ENCODE peak calls at places on chromosomes 16 and 17, in four cellular contexts. F, J, Z and X are unnamed samples.

GRCh38 chr17:77472837-77473214 is 332.1 kb downstream of the SEC14L1 start:
- DNase-seq in Z (no peak), J (no peak), F (no peak), X (no peak)

GRCh38 chr16:57720142-57720575 is 15.4 kb upstream of the KATNB1 start:
- DNase-seq in Z (peak), J (peak), F (no peak), X (peak)

GRCh38 chr16:1106659-1107058 is 10.6 kb upstream of the C1QTNF8 start:
- DNase-seq in J (no peak), F (no peak), Z (no peak), X (no peak)

GRCh38 chr17:44782349-44782850 is 23.6 kb downstream of the ADAM11 start:
- DNase-seq in F (no peak), J (no peak), Z (no peak), X (no peak)

GRCh38 chr16:4306439-4307214 is 9.2 kb upstream of the GLIS2 start:
- DNase-seq in Z (no peak), J (no peak), F (peak), X (no peak)

GRCh38 chr17:17239832-17240231 is 2.9 kb upstream of the FLCN start:
- DNase-seq in F (no peak), J (no peak), Z (no peak), X (no peak)

GRCh38 chr17:72165202-72165972 is 44.6 kb downstream of the SOX9 start:
- DNase-seq in F (no peak), Z (no peak), J (no peak), X (no peak)

GRCh38 chr17:74467221-74467951 is 952 bp downstream of the CD300A start:
- DNase-seq in J (no peak), F (no peak), Z (no peak), X (no peak)

GRCh38 chr16:78230832-78231231 is 131.4 kb downstream of the WWOX start:
- DNase-seq in J (peak), F (no peak), Z (no peak), X (no peak)

GRCh38 chr16:52265446-52265861 is 281.5 kb downstream of the TOX3 start:
- DNase-seq in J (no peak), F (peak), Z (no peak), X (no peak)

GRCh38 chr17:79294459-79295071 is 219.9 kb downstream of the ENGASE start:
- DNase-seq in F (no peak), J (peak), Z (peak), X (no peak)

GRCh38 chr17:179721-180379 is 1.6 kb downstream of the DOC2B start:
- DNase-seq in F (no peak), Z (no peak), J (no peak), X (no peak)

GRCh38 chr17:35294756-35295155 is 51.9 kb downstream of the SLFN5 start:
- DNase-seq in F (no peak), Z (no peak), J (peak), X (no peak)

GRCh38 chr17:79747508-79748295 is 17.0 kb downstream of the ENPP7 start:
- DNase-seq in J (no peak), F (peak), Z (no peak), X (no peak)

GRCh38 chr16:53876811-53877210 is 172.9 kb downstream of the FTO start:
- DNase-seq in J (no peak), F (no peak), Z (no peak), X (no peak)

GRCh38 chr16:29649560-29650494 is 13.2 kb upstream of the SPN start:
- DNase-seq in J (no peak), Z (no peak), F (no peak), X (no peak)

GRCh38 chr17:8176197-8176940 is at the start of gene TMEM107:
- DNase-seq in Z (no peak), J (peak), F (peak), X (no peak)

GRCh38 chr17:16662936-16663335 is 9.3 kb upstream of the ZNF624 start:
- DNase-seq in F (no peak), J (no peak), Z (no peak), X (no peak)

GRCh38 chr16:8396463-8396862 is 193.8 kb downstream of the TMEM114 start:
- DNase-seq in J (no peak), Z (no peak), F (no peak), X (no peak)

GRCh38 chr16:49822649-49823370 is 33.1 kb downstream of the ZNF423 start:
- DNase-seq in F (no peak), Z (no peak), J (no peak), X (no peak)

GRCh38 chr16:19783847-19784736 is 66.0 kb downstream of the IQCK start:
- DNase-seq in J (no peak), F (no peak), Z (no peak), X (no peak)

GRCh38 chr17:301681-302299 is 50.8 kb downstream of the RPH3AL start:
- DNase-seq in J (no peak), Z (no peak), F (no peak), X (peak)

GRCh38 chr17:20291853-20292252 is 175.5 kb downstream of the LGALS9B start:
- DNase-seq in J (no peak), Z (no peak), F (no peak), X (no peak)

GRCh38 chr16:3578610-3579551 is 1.7 kb upstream of the NLRC3 start:
- DNase-seq in Z (no peak), J (no peak), F (no peak), X (no peak)

GRCh38 chr16:75296606-75297005 is 45.2 kb upstream of the BCAR1 start:
- DNase-seq in Z (peak), J (peak), F (no peak), X (no peak)

GRCh38 chr16:12319464-12320030 is 343.0 kb downstream of the SNX29 start:
- DNase-seq in J (no peak), F (peak), Z (no peak), X (no peak)

GRCh38 chr16:78249832-78250231 is 150.4 kb downstream of the WWOX start:
- DNase-seq in F (no peak), Z (no peak), J (no peak), X (no peak)

GRCh38 chr16:50201784-50202183 is 48.7 kb downstream of the TENT4B start:
- DNase-seq in J (peak), Z (no peak), F (no peak), X (no peak)

GRCh38 chr16:71923941-71924690 is 28.8 kb downstream of the IST1 start:
- DNase-seq in F (no peak), J (peak), Z (no peak), X (no peak)

GRCh38 chr17:43003542-43004172 is 2.9 kb upstream of the IFI35 start:
- DNase-seq in F (no peak), J (peak), Z (no peak), X (no peak)

GRCh38 chr16:2969545-2970521 is 685 bp downstream of the PAQR4 start:
- DNase-seq in J (peak), F (no peak), Z (no peak), X (no peak)

GRCh38 chr16:29198731-29199521 is 207.6 kb downstream of the NPIPB11 start:
- DNase-seq in Z (no peak), F (no peak), J (no peak), X (no peak)

GRCh38 chr16:52924162-52924561 is 128.5 kb downstream of the CHD9NB start:
- DNase-seq in J (no peak), Z (no peak), F (no peak), X (no peak)

GRCh38 chr17:10177921-10178788 is 20.3 kb downstream of the GAS7 start:
- DNase-seq in F (no peak), Z (no peak), J (peak), X (peak)

GRCh38 chr16:89330177-89330856 is 112.8 kb downstream of the ZNF778 start:
- DNase-seq in F (peak), Z (no peak), J (peak), X (no peak)